ENCODE peak calls at places on chromosomes 4 and X, in nine cellular contexts. V, W, D, L, K, G, C, P and T are unnamed samples.

GRCh38 chr4:3210467-3210866 is 38.5 kb upstream of the MSANTD1 start:
- DNase-seq in G (no peak), C (no peak), W (no peak), L (peak), P (no peak), V (no peak), K (no peak), D (peak), T (no peak)

GRCh38 chrX:39721570-39722279 is 376.0 kb downstream of the BCOR start:
- DNase-seq in P (no peak), K (peak), C (no peak), D (no peak), G (no peak), L (no peak), V (peak), W (no peak), T (no peak)

GRCh38 chrX:104564921-104565703 is 887 bp upstream of the IL1RAPL2 start:
- DNase-seq in L (no peak), K (no peak), G (no peak), C (no peak), V (no peak), W (no peak), D (no peak), P (no peak), T (no peak)

GRCh38 chr4:41644288-41644914 is 104.1 kb downstream of the PHOX2B start:
- DNase-seq in G (peak), C (peak), K (peak), W (peak), D (peak), P (peak), V (peak), L (peak), T (no peak)

GRCh38 chr4:107314156-107314555 is 278.0 kb upstream of the DKK2 start:
- DNase-seq in V (no peak), D (no peak), G (no peak), W (no peak), P (no peak), K (no peak), L (no peak), C (no peak), T (no peak)

GRCh38 chr4:1557221-1557597 is 126.9 kb downstream of the FAM53A start:
- DNase-seq in P (no peak), L (no peak), D (no peak), G (no peak), C (no peak), K (no peak), W (no peak), V (no peak), T (no peak)

GRCh38 chrX:9682861-9683260 is 82.8 kb downstream of the GPR143 start:
- DNase-seq in K (no peak), G (no peak), D (no peak), W (no peak), C (no peak), P (no peak), L (no peak), V (no peak), T (no peak)

GRCh38 chrX:153761863-153762262 is 2.2 kb upstream of the PLXNB3 start:
- DNase-seq in P (no peak), V (no peak), W (no peak), C (no peak), D (no peak), K (no peak), L (no peak), G (no peak), T (no peak)

GRCh38 chrX:104112326-104112951 is at the start of gene ZCCHC18:
- DNase-seq in P (peak), K (peak), V (peak), G (peak), C (peak), L (peak), W (peak), D (peak), T (no peak)

GRCh38 chrX:112961981-112962380 is 121.3 kb upstream of the AMOT start:
- DNase-seq in K (peak), C (no peak), V (peak), L (no peak), G (no peak), W (no peak), D (no peak), P (no peak), T (no peak)

GRCh38 chr4:77695769-77696168 is 90.1 kb downstream of the CXCL13 start:
- DNase-seq in V (peak), C (no peak), W (no peak), K (peak), L (no peak), P (no peak), D (no peak), G (no peak), T (peak)

GRCh38 chr4:77203380-77204197 is 46.6 kb downstream of the CCNG2 start:
- DNase-seq in D (no peak), K (peak), W (no peak), C (peak), G (no peak), P (peak), L (peak), V (peak), T (peak)

DNA sequence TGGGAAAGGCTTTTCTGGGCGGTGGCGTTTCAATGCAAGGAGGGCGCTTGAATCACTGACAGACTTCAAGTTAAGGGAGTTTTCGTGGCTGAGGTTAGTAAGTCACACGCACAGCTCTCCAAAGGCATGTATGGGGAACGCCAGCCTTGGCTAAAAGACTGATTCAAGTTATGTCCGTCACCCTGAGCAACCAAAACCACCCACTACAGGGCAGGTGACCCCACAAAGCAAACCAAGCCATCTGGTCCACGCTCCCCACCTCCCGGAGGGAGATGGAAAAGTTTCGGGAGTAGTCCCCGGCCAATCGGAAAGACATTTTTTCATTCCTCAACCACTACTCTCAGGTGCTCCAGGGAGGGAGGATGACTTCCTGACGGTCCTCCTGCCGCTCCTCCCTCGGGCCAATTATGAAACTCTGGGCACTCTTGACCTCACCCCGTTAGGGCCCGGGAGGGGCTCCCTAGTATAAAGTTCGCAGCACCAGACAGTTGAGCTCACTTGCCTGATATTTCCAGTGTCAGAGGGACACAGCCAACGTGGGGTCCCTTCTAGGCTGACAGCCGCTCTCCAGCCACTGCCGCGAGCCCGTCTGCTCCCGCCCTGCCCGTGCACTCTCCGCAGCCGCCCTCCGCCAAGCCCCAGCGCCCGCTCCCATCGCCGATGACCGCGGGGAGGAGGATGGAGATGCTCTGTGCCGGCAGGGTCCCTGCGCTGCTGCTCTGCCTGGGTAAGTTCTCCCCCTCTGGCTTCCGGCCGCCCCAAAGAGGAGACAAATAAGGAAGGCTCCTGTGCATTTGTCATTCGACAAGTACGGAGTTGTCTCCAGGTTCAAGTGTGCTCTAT is at the start of gene EREG:
- DNase-seq in V (peak), P (no peak), L (peak), K (peak), C (peak), D (peak), G (peak), W (peak), T (peak)
- H3K4me3 ChIP-seq in V (peak), P (no peak), L (no peak), K (peak), C (peak), D (peak), G (no peak), W (peak), T (peak)

GRCh38 chr4:174835536-174835935 is 6.5 kb upstream of the GLRA3 start:
- DNase-seq in K (no peak), V (no peak), W (no peak), C (no peak), G (no peak), L (no peak), D (no peak), P (no peak), T (no peak)
- TF ChIP-seq CTCF in K (no peak), V (no peak), W (no peak), C (no peak), G (no peak), L (no peak), D (no peak), P (no peak), T (no peak)

DNA sequence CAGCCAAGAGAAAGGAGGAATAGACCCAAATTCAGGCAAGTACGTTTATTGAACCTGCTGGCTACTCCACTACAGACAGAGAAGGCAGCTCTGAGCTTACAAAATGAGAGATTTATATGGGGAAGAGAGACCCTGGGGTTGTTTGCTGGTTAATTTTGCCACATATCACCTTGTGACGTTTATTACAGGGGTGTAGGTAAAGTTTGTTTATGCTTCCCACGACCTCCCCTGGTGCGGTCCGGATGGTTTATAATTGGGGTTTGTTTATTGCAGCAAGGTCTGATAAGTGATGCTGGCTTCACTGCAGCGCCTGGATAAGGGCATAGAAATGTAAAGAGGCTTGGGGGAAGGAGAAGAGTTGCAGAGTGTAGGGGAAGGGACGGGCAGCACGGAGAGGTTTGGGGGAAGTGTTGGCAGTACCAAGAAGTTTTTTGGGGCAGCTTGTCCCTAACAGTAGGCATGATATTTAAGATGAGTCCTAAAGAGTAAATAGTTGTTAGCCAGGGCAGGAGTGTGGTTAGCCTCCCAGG is 12.6 kb downstream of the BEX1 start:
- DNase-seq in C (no peak), P (no peak), L (no peak), G (no peak), D (no peak), K (no peak), V (no peak), W (no peak), T (no peak)
- H3K4me3 ChIP-seq in C (no peak), P (no peak), L (no peak), G (no peak), D (no peak), K (no peak), V (no peak), W (no peak), T (no peak)

GRCh38 chr4:186104895-186105720 is 604 bp downstream of the FAM149A start:
- DNase-seq in K (no peak), V (no peak), C (peak), W (peak), D (peak), G (peak), L (peak), P (peak), T (no peak)
- TF ChIP-seq CTCF in K (no peak), V (no peak), C (no peak), W (no peak), D (no peak), G (no peak), L (no peak), P (no peak), T (no peak)

GRCh38 chr4:112717856-112718255 is 80.9 kb downstream of the LARP7 start:
- DNase-seq in V (no peak), P (no peak), G (no peak), K (no peak), W (no peak), D (no peak), C (no peak), L (no peak), T (no peak)

DNA sequence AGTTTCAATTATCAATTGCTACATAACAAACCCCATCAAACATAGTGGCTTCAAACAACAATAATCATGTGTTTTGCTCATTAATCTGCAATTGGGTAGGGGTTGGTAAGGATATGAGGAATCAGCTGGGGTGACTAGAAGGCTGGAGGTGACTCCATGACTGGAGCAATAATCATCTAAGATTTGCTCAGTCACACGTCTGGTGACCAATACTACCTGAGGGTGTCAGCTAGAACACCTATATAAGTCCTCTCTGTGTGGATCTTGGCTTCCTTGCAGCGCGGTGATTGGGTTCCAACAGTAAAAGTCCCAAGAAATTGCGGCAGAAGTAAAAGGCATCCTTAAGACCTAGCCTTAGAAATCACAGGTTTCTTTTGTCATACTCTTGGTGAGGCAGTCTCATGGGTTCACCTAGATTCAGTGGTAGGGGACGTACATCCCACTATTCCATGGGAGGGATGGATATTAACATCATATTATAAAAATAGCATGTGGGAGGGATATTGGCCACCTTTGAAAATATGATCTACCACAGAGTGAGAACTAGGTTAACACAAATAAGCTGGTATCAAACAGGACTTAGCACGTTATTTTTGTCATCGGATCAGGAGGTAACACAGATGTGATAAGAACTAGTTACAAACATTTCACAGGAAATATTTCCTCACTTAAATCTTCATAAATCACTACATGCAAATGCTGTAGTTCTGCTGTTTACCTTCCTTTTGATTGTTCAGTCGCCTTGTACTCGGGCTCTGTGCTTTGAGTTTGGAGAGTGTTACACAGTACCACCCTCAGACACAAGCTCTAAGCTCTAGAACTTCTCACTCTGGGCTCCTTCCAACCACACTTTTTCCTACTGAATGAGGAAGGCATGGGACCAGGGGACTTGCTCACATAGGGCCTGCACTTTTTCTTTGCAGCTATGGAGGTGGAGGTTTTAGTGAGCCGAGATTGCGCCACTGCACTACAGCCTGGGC is 78.3 kb downstream of the LARP7 start:
- DNase-seq in D (no peak), L (no peak), V (no peak), P (no peak), W (no peak), C (no peak), G (no peak), K (no peak), T (no peak)
- H3K4me3 ChIP-seq in D (no peak), L (no peak), V (no peak), P (no peak), W (no peak), C (no peak), G (no peak), K (no peak), T (no peak)

GRCh38 chr4:172515266-172515879 is 653.2 kb upstream of the GALNT7 start:
- DNase-seq in P (no peak), K (peak), G (no peak), L (no peak), V (peak), C (no peak), W (no peak), D (no peak), T (peak)
- TF ChIP-seq CTCF in P (no peak), K (no peak), G (no peak), L (no peak), V (no peak), C (no peak), W (no peak), D (no peak), T (no peak)